ENCODE peak calls at places on chromosomes 7 and 10, in ten cellular contexts. M is neuronal stem cell; O is mesothelial cell of epicardium; Z is GM13976; I is MM.1S; S is effector CD4-positive, alpha-beta T cell; J is mucosa of gallbladder; A is MCF 10A; F is endothelial cell; W is activated T-helper 1 cell treated with Interleukin-2 at 50 U/mL for 16 hours. Y is an unnamed sample.
A peak's percentile ranks its signal among the peaks of the same experiment; 100 is the strongest.

GRCh38 chr10:58352956-58353610 is 18.3 kb downstream of the UBE2D1 start:
- DNase-seq in A (no peak), Z (no peak), F (no peak), W (no peak), S (no peak), I (no peak), J (no peak), M (no peak), O (no peak), Y (peak; percentile 19)

GRCh38 chr10:96529634-96530279 is 16.0 kb upstream of the TLL2 start:
- DNase-seq in W (no peak), F (no peak), O (no peak), A (no peak), S (no peak), I (no peak), M (no peak), Z (no peak), J (no peak), Y (no peak)

GRCh38 chr7:74503061-74503460 is 49.4 kb downstream of the GTF2IRD1 start:
- DNase-seq in Z (no peak), A (no peak), F (no peak), O (no peak), W (no peak), M (no peak), J (no peak), S (no peak), I (no peak), Y (no peak)

GRCh38 chr7:120856621-120857352 is 1.2 kb downstream of the TSPAN12 start:
- DNase-seq in M (peak; percentile 75), A (no peak), W (no peak), J (peak; percentile 30), F (peak; percentile 62), O (peak; percentile 48), I (peak; percentile 55), Z (peak; percentile 81), S (no peak), Y (peak; percentile 51)

GRCh38 chr7:27925573-27926201 is 185.7 kb downstream of the TAX1BP1 start:
- DNase-seq in I (no peak), O (no peak), M (no peak), Z (peak; percentile 43), J (no peak), W (no peak), A (no peak), F (no peak), S (no peak), Y (no peak)

GRCh38 chr10:97818572-97818971 is 31.1 kb upstream of the GOLGA7B start:
- DNase-seq in O (no peak), A (no peak), W (no peak), S (no peak), I (no peak), F (no peak), J (no peak), Z (no peak), M (no peak), Y (no peak)

GRCh38 chr7:105621617-105622016 is 40.3 kb upstream of the EFCAB10 start:
- DNase-seq in O (no peak), F (no peak), S (no peak), M (no peak), J (peak; percentile 44), I (no peak), A (no peak), Z (no peak), W (no peak), Y (no peak)

GRCh38 chr10:132391372-132392020 is 5.5 kb upstream of the PWWP2B start:
- DNase-seq in M (no peak), W (no peak), F (no peak), I (no peak), S (no peak), A (no peak), J (no peak), Z (no peak), O (no peak), Y (no peak)

GRCh38 chr10:653991-654646 is 35.3 kb downstream of the DIP2C start:
- DNase-seq in M (no peak), A (no peak), F (no peak), O (no peak), S (no peak), Z (no peak), J (peak; percentile 52), I (no peak), W (no peak), Y (no peak)

GRCh38 chr10:63429280-63429679 is 36.5 kb downstream of the JMJD1C start:
- DNase-seq in A (no peak), J (no peak), M (no peak), O (no peak), W (no peak), S (no peak), Z (no peak), I (no peak), F (no peak), Y (no peak)

GRCh38 chr7:50558380-50559051 is 6.7 kb downstream of the DDC start:
- DNase-seq in J (no peak), A (no peak), O (no peak), F (no peak), I (no peak), S (no peak), M (no peak), W (no peak), Z (no peak), Y (no peak)

GRCh38 chr10:11141571-11142091 is 124.0 kb downstream of the CELF2 start:
- DNase-seq in S (no peak), W (no peak), O (no peak), M (no peak), Z (no peak), J (peak; percentile 89), F (no peak), I (no peak), A (no peak), Y (no peak)

GRCh38 chr7:157481389-157481788 is 144.6 kb downstream of the DNAJB6 start:
- DNase-seq in O (peak; percentile 6), S (no peak), A (no peak), J (no peak), M (no peak), I (no peak), F (no peak), W (no peak), Z (no peak), Y (no peak)

GRCh38 chr7:158034571-158034970 is 553.1 kb downstream of the PTPRN2 start:
- DNase-seq in I (no peak), M (no peak), J (no peak), A (no peak), S (no peak), F (no peak), O (no peak), Z (no peak), W (no peak), Y (no peak)

GRCh38 chr10:121078036-121078435 is 226.9 kb downstream of the WDR11 start:
- DNase-seq in F (no peak), Z (no peak), S (no peak), W (no peak), J (no peak), I (no peak), M (no peak), O (no peak), A (peak; percentile 81), Y (no peak)

GRCh38 chr10:74078037-74078436 is 72.6 kb downstream of the AP3M1 start:
- DNase-seq in W (no peak), Z (no peak), M (no peak), A (no peak), S (peak; percentile 8), O (no peak), F (no peak), I (no peak), J (no peak), Y (no peak)

GRCh38 chr7:17405786-17406185 is 107.3 kb downstream of the AHR start:
- DNase-seq in F (no peak), I (no peak), Z (no peak), J (no peak), M (no peak), A (peak; percentile 90), W (no peak), O (no peak), S (no peak), Y (no peak)

GRCh38 chr10:72333111-72334012 is 21.4 kb downstream of the DNAJB12 start:
- DNase-seq in Z (no peak), O (no peak), M (no peak), F (no peak), I (no peak), S (no peak), W (no peak), J (no peak), A (peak; percentile 39), Y (no peak)

GRCh38 chr10:102624751-102625330 is 19.4 kb upstream of the TRIM8 start:
- DNase-seq in F (no peak), I (no peak), O (no peak), A (no peak), J (no peak), Z (no peak), M (no peak), W (no peak), S (no peak), Y (no peak)